ENCODE peak calls at places on chromosomes 11 and 22, in eight cellular contexts. One of them, this sample, is unnamed.

GRCh38 chr11:69958308-69958707 is 119.8 kb upstream of the ANO1 start:
- DNase-seq in GM23338: no peak
- DNase-seq in ovary: no peak
- DNase-seq in esophagus squamous epithelium: no peak
- DNase-seq in mucosa of descending colon: no peak
- DNase-seq in lung: no peak
- DNase-seq in AG04450: peak; percentile 55
- DNase-seq in psoas muscle: no peak
- DNase-seq in this sample: no peak

GRCh38 chr11:60914620-60915249 is 777 bp downstream of the TMEM109 start:
- DNase-seq in GM23338: peak; percentile 36
- DNase-seq in ovary: no peak
- DNase-seq in esophagus squamous epithelium: no peak
- DNase-seq in mucosa of descending colon: peak; percentile 69
- DNase-seq in lung: no peak
- DNase-seq in AG04450: no peak
- DNase-seq in psoas muscle: peak; percentile 79
- DNase-seq in this sample: no peak

GRCh38 chr22:24402460-24403192 is 24.8 kb upstream of the ADORA2A start:
- DNase-seq in GM23338: no peak
- DNase-seq in ovary: no peak
- DNase-seq in esophagus squamous epithelium: no peak
- DNase-seq in mucosa of descending colon: peak; percentile 70
- DNase-seq in lung: peak; percentile 84
- DNase-seq in AG04450: peak; percentile 60
- DNase-seq in psoas muscle: peak; percentile 84
- DNase-seq in this sample: no peak

GRCh38 chr11:8070417-8071101 is 10.5 kb upstream of the TUB start:
- DNase-seq in GM23338: peak; percentile 60
- DNase-seq in ovary: no peak
- DNase-seq in esophagus squamous epithelium: no peak
- DNase-seq in mucosa of descending colon: no peak
- DNase-seq in lung: no peak
- DNase-seq in AG04450: no peak
- DNase-seq in psoas muscle: no peak
- DNase-seq in this sample: no peak

GRCh38 chr22:27673839-27674238 is 127.7 kb downstream of the MN1 start:
- DNase-seq in GM23338: no peak
- DNase-seq in ovary: no peak
- DNase-seq in esophagus squamous epithelium: no peak
- DNase-seq in mucosa of descending colon: no peak
- DNase-seq in lung: no peak
- DNase-seq in AG04450: no peak
- DNase-seq in psoas muscle: peak; percentile 59
- DNase-seq in this sample: peak; percentile 51

GRCh38 chr22:37485714-37486223 is 415 bp downstream of the MFNG start:
- DNase-seq in GM23338: no peak
- DNase-seq in ovary: no peak
- DNase-seq in esophagus squamous epithelium: no peak
- DNase-seq in mucosa of descending colon: peak; percentile 49
- DNase-seq in lung: no peak
- DNase-seq in AG04450: no peak
- DNase-seq in psoas muscle: no peak
- DNase-seq in this sample: no peak

GRCh38 chr11:82365351-82365750 is 368.3 kb downstream of the FAM181B start:
- DNase-seq in GM23338: no peak
- DNase-seq in ovary: no peak
- DNase-seq in esophagus squamous epithelium: no peak
- DNase-seq in mucosa of descending colon: no peak
- DNase-seq in lung: no peak
- DNase-seq in AG04450: no peak
- DNase-seq in psoas muscle: no peak
- DNase-seq in this sample: no peak

GRCh38 chr22:31951201-31952093 is 7.1 kb downstream of the YWHAH start:
- DNase-seq in GM23338: no peak
- DNase-seq in ovary: no peak
- DNase-seq in esophagus squamous epithelium: no peak
- DNase-seq in mucosa of descending colon: no peak
- DNase-seq in lung: no peak
- DNase-seq in AG04450: no peak
- DNase-seq in psoas muscle: no peak
- DNase-seq in this sample: no peak

GRCh38 chr11:124394408-124394807 is 4.4 kb downstream of the OR8B3 start:
- DNase-seq in GM23338: no peak
- DNase-seq in ovary: no peak
- DNase-seq in esophagus squamous epithelium: no peak
- DNase-seq in mucosa of descending colon: no peak
- DNase-seq in lung: no peak
- DNase-seq in AG04450: no peak
- DNase-seq in psoas muscle: no peak
- DNase-seq in this sample: no peak

GRCh38 chr11:3044004-3044403 is 13.2 kb downstream of the CARS1 start:
- DNase-seq in GM23338: no peak
- DNase-seq in ovary: no peak
- DNase-seq in esophagus squamous epithelium: no peak
- DNase-seq in mucosa of descending colon: no peak
- DNase-seq in lung: no peak
- DNase-seq in AG04450: no peak
- DNase-seq in psoas muscle: peak; percentile 78
- DNase-seq in this sample: no peak

GRCh38 chr11:64620286-64620962 is 29.4 kb downstream of the SLC22A12 start:
- DNase-seq in GM23338: peak; percentile 55
- DNase-seq in ovary: peak; percentile 68
- DNase-seq in esophagus squamous epithelium: no peak
- DNase-seq in mucosa of descending colon: peak; percentile 40
- DNase-seq in lung: no peak
- DNase-seq in AG04450: no peak
- DNase-seq in psoas muscle: no peak
- DNase-seq in this sample: peak; percentile 43

GRCh38 chr22:35483730-35484129 is 56.9 kb upstream of the RASD2 start:
- DNase-seq in GM23338: no peak
- DNase-seq in ovary: no peak
- DNase-seq in esophagus squamous epithelium: no peak
- DNase-seq in mucosa of descending colon: no peak
- DNase-seq in lung: no peak
- DNase-seq in AG04450: no peak
- DNase-seq in psoas muscle: no peak
- DNase-seq in this sample: no peak

GRCh38 chr22:35961480-35961902 is 67.1 kb downstream of the RBFOX2 start:
- DNase-seq in GM23338: peak; percentile 96
- DNase-seq in ovary: peak; percentile 36
- DNase-seq in esophagus squamous epithelium: no peak
- DNase-seq in mucosa of descending colon: no peak
- DNase-seq in lung: peak; percentile 29
- DNase-seq in AG04450: peak; percentile 55
- DNase-seq in psoas muscle: no peak
- DNase-seq in this sample: peak; percentile 35

GRCh38 chr11:46064221-46064620 is 57.0 kb downstream of the PHF21A start:
- DNase-seq in GM23338: peak; percentile 44
- DNase-seq in ovary: no peak
- DNase-seq in esophagus squamous epithelium: no peak
- DNase-seq in mucosa of descending colon: no peak
- DNase-seq in lung: no peak
- DNase-seq in AG04450: no peak
- DNase-seq in psoas muscle: no peak
- DNase-seq in this sample: no peak

GRCh38 chr11:26792956-26793355 is 71.1 kb upstream of the SLC5A12 start:
- DNase-seq in GM23338: no peak
- DNase-seq in ovary: no peak
- DNase-seq in esophagus squamous epithelium: no peak
- DNase-seq in mucosa of descending colon: no peak
- DNase-seq in lung: no peak
- DNase-seq in AG04450: no peak
- DNase-seq in psoas muscle: no peak
- DNase-seq in this sample: no peak

GRCh38 chr11:77250881-77251640 is 50.4 kb downstream of the GDPD4 start:
- DNase-seq in GM23338: no peak
- DNase-seq in ovary: no peak
- DNase-seq in esophagus squamous epithelium: no peak
- DNase-seq in mucosa of descending colon: no peak
- DNase-seq in lung: no peak
- DNase-seq in AG04450: no peak
- DNase-seq in psoas muscle: no peak
- DNase-seq in this sample: no peak

GRCh38 chr22:20182378-20182777 is 31.5 kb upstream of the CCDC188 start:
- DNase-seq in GM23338: no peak
- DNase-seq in ovary: no peak
- DNase-seq in esophagus squamous epithelium: no peak
- DNase-seq in mucosa of descending colon: no peak
- DNase-seq in lung: no peak
- DNase-seq in AG04450: no peak
- DNase-seq in psoas muscle: no peak
- DNase-seq in this sample: no peak

GRCh38 chr22:20179455-20180244 is 28.8 kb upstream of the CCDC188 start:
- DNase-seq in GM23338: no peak
- DNase-seq in ovary: no peak
- DNase-seq in esophagus squamous epithelium: no peak
- DNase-seq in mucosa of descending colon: no peak
- DNase-seq in lung: no peak
- DNase-seq in AG04450: no peak
- DNase-seq in psoas muscle: no peak
- DNase-seq in this sample: no peak

GRCh38 chr22:20180245-20180630 is 29.4 kb upstream of the CCDC188 start:
- DNase-seq in GM23338: peak; percentile 39
- DNase-seq in ovary: no peak
- DNase-seq in esophagus squamous epithelium: no peak
- DNase-seq in mucosa of descending colon: no peak
- DNase-seq in lung: no peak
- DNase-seq in AG04450: no peak
- DNase-seq in psoas muscle: no peak
- DNase-seq in this sample: no peak

GRCh38 chr22:20181194-20181931 is 30.5 kb upstream of the CCDC188 start:
- DNase-seq in GM23338: no peak
- DNase-seq in ovary: no peak
- DNase-seq in esophagus squamous epithelium: no peak
- DNase-seq in mucosa of descending colon: no peak
- DNase-seq in lung: no peak
- DNase-seq in AG04450: no peak
- DNase-seq in psoas muscle: no peak
- DNase-seq in this sample: no peak

DNA sequence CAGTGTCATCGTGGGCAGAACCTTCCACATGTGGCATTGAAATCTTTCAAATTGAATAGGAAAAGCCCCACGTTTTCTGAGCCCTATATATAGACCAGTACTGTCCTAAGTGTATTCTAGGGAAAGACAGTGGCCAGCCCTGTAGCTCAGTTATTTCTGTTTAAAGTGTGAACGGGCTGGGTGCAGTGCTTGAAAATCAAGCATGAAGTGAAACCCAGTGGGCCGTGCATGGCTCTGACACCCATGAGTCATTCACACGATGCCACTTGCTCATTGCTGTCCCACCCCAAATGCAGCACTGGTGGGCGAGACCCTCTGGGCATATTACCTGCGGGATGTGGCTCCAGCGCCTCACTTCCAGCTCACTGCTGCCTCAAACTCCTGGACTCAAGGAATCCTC is 29.8 kb upstream of the CCDC188 start:
- DNase-seq in GM23338: no peak
- DNase-seq in ovary: no peak
- DNase-seq in esophagus squamous epithelium: no peak
- DNase-seq in mucosa of descending colon: no peak
- DNase-seq in lung: no peak
- DNase-seq in AG04450: no peak
- DNase-seq in psoas muscle: no peak
- DNase-seq in this sample: no peak
- TF ChIP-seq CTCF in GM23338: no peak
- TF ChIP-seq CTCF in ovary: no peak
- TF ChIP-seq CTCF in esophagus squamous epithelium: no peak
- TF ChIP-seq CTCF in mucosa of descending colon: no peak
- TF ChIP-seq CTCF in lung: no peak
- TF ChIP-seq CTCF in AG04450: no peak
- TF ChIP-seq CTCF in psoas muscle: no peak
- TF ChIP-seq CTCF in this sample: no peak

GRCh38 chr11:62980133-62980760 is 4.5 kb downstream of the SLC22A6 start:
- DNase-seq in GM23338: peak; percentile 42
- DNase-seq in ovary: no peak
- DNase-seq in esophagus squamous epithelium: no peak
- DNase-seq in mucosa of descending colon: no peak
- DNase-seq in lung: no peak
- DNase-seq in AG04450: no peak
- DNase-seq in psoas muscle: no peak
- DNase-seq in this sample: peak; percentile 50

GRCh38 chr11:62976109-62976508 is 8.7 kb downstream of the SLC22A6 start:
- DNase-seq in GM23338: peak; percentile 44
- DNase-seq in ovary: no peak
- DNase-seq in esophagus squamous epithelium: no peak
- DNase-seq in mucosa of descending colon: no peak
- DNase-seq in lung: no peak
- DNase-seq in AG04450: no peak
- DNase-seq in psoas muscle: no peak
- DNase-seq in this sample: no peak

DNA sequence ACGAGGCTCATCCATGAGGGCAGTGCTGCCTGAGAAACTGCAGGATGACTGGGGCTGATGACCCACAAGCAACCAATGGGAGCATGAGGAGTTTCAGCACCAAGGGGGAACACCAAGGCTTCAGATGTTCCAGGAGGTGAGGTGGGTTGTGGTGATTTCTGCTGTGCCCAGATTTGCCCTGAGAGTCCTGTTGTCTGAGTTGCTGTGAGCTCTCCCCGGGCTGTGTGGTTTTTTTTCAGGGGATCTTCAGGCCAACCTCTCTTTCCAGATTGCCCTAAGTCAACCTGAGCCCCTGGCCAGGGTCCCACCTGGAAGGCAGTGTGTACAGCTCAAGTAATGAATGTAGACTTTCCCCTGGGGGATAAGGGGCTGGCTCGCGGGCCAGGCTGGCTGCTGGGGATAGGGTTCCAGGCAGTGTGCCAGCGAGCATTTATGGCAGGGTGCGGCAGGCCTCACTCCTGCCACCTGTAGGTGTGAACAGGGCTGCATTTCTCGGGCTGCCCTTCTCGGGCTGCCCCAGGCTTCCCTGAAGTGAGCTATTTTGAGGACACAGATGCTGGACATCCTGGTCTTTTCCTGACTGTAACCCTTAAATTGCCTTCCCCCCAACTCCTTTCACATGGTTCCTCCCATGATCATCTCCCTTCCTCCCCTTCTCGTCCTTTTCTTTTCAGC is 9.8 kb downstream of the SLC22A6 start:
- DNase-seq in GM23338: peak; percentile 81
- DNase-seq in ovary: no peak
- DNase-seq in esophagus squamous epithelium: no peak
- DNase-seq in mucosa of descending colon: peak; percentile 87
- DNase-seq in lung: no peak
- DNase-seq in AG04450: no peak
- DNase-seq in psoas muscle: peak; percentile 68
- DNase-seq in this sample: peak; percentile 54
- TF ChIP-seq CTCF in GM23338: peak; percentile 64
- TF ChIP-seq CTCF in ovary: no peak
- TF ChIP-seq CTCF in esophagus squamous epithelium: no peak
- TF ChIP-seq CTCF in mucosa of descending colon: peak; percentile 74
- TF ChIP-seq CTCF in lung: no peak
- TF ChIP-seq CTCF in AG04450: peak; percentile 27
- TF ChIP-seq CTCF in psoas muscle: peak; percentile 44
- TF ChIP-seq CTCF in this sample: peak; percentile 56

GRCh38 chr22:22371031-22371541 is 126.5 kb downstream of the VPREB1 start:
- DNase-seq in GM23338: peak; percentile 53
- DNase-seq in ovary: no peak
- DNase-seq in esophagus squamous epithelium: no peak
- DNase-seq in mucosa of descending colon: no peak
- DNase-seq in lung: no peak
- DNase-seq in AG04450: no peak
- DNase-seq in psoas muscle: peak; percentile 65
- DNase-seq in this sample: no peak
- TF ChIP-seq CTCF in GM23338: peak; percentile 36
- TF ChIP-seq CTCF in ovary: no peak
- TF ChIP-seq CTCF in esophagus squamous epithelium: no peak
- TF ChIP-seq CTCF in mucosa of descending colon: no peak
- TF ChIP-seq CTCF in lung: no peak
- TF ChIP-seq CTCF in AG04450: peak; percentile 22
- TF ChIP-seq CTCF in psoas muscle: no peak
- TF ChIP-seq CTCF in this sample: no peak

GRCh38 chr11:126716456-126717083 is 284.0 kb downstream of the KIRREL3 start:
- DNase-seq in GM23338: peak; percentile 77
- DNase-seq in ovary: no peak
- DNase-seq in esophagus squamous epithelium: no peak
- DNase-seq in mucosa of descending colon: peak; percentile 50
- DNase-seq in lung: peak; percentile 41
- DNase-seq in AG04450: no peak
- DNase-seq in psoas muscle: no peak
- DNase-seq in this sample: peak; percentile 67
- TF ChIP-seq CTCF in GM23338: peak; percentile 78
- TF ChIP-seq CTCF in ovary: no peak
- TF ChIP-seq CTCF in esophagus squamous epithelium: no peak
- TF ChIP-seq CTCF in mucosa of descending colon: no peak
- TF ChIP-seq CTCF in lung: peak; percentile 56
- TF ChIP-seq CTCF in AG04450: peak; percentile 70
- TF ChIP-seq CTCF in psoas muscle: peak; percentile 31
- TF ChIP-seq CTCF in this sample: peak; percentile 58

This sample was measured in nephron progenitor cell.